ENCODE peak calls at places on chromosome 4, in five cellular contexts. S is pancreas, G is hepatocyte, B is right lobe of liver, N is fibroblast of lung. K is an unnamed sample.
A peak's percentile ranks its signal among the peaks of the same experiment; 100 is the strongest.

GRCh38 chr4:73445383-73446335 is 9.6 kb downstream of the AFP start:
- DNase-seq in S (no peak), G (no peak), B (no peak), N (no peak), K (no peak)

GRCh38 chr4:16617416-16617815 is 281.0 kb downstream of the LDB2 start:
- DNase-seq in S (no peak), G (no peak), B (no peak), N (peak; percentile 44), K (no peak)

GRCh38 chr4:148961526-148961925 is 519.3 kb upstream of the NR3C2 start:
- DNase-seq in S (no peak), G (no peak), B (no peak), N (no peak), K (no peak)

GRCh38 chr4:106671711-106672110 is 303.1 kb upstream of the GIMD1 start:
- DNase-seq in S (no peak), G (no peak), B (no peak), N (peak; percentile 50), K (peak; percentile 19)

GRCh38 chr4:151850751-151851150 is 89.9 kb upstream of the GATB start:
- DNase-seq in S (no peak), G (peak; percentile 38), B (no peak), N (no peak), K (peak; percentile 31)

GRCh38 chr4:83255584-83255983 is 29.0 kb downstream of the COQ2 start:
- DNase-seq in S (no peak), G (peak; percentile 56), B (no peak), N (peak; percentile 59), K (peak; percentile 59)

GRCh38 chr4:33357121-33357520 is 2637.0 kb downstream of the PCDH7 start:
- DNase-seq in S (no peak), G (no peak), B (no peak), N (no peak), K (no peak)

GRCh38 chr4:88690355-88690754 is 7.3 kb downstream of the NAP1L5 start:
- DNase-seq in S (no peak), G (no peak), B (no peak), N (peak; percentile 58), K (peak; percentile 62)

GRCh38 chr4:184613405-184613804 is 35.8 kb downstream of the CASP3 start:
- DNase-seq in S (no peak), G (no peak), B (no peak), N (no peak), K (no peak)

GRCh38 chr4:55016131-55016530 is 109.3 kb downstream of the KDR start:
- DNase-seq in S (no peak), G (no peak), B (no peak), N (no peak), K (no peak)

GRCh38 chr4:179585761-179586160 is 2143.5 kb upstream of the AGA start:
- DNase-seq in S (no peak), G (no peak), B (no peak), N (no peak), K (no peak)

GRCh38 chr4:79864470-79865190 is 208.4 kb downstream of the ANTXR2 start:
- DNase-seq in S (no peak), G (no peak), B (no peak), N (peak; percentile 27), K (no peak)

GRCh38 chr4:54102747-54103146 is 2.8 kb downstream of the GSX2 start:
- DNase-seq in S (no peak), G (no peak), B (no peak), N (no peak), K (no peak)

GRCh38 chr4:153246446-153247115 is 42.3 kb downstream of the TRIM2 start:
- DNase-seq in S (no peak), G (no peak), B (no peak), N (no peak), K (no peak)

GRCh38 chr4:13866881-13867280 is 239.4 kb upstream of the BOD1L1 start:
- DNase-seq in S (no peak), G (no peak), B (no peak), N (peak; percentile 61), K (no peak)

GRCh38 chr4:28225005-28225404 is 1364.4 kb downstream of the STIM2 start:
- DNase-seq in S (no peak), G (peak; percentile 64), B (peak; percentile 51), N (peak; percentile 27), K (no peak)

GRCh38 chr4:71857713-71858451 is 74.0 kb upstream of the GC start:
- DNase-seq in S (no peak), G (peak; percentile 53), B (no peak), N (no peak), K (no peak)

GRCh38 chr4:165971941-165972340 is 98.9 kb downstream of the TLL1 start:
- DNase-seq in S (no peak), G (no peak), B (no peak), N (peak; percentile 53), K (no peak)

GRCh38 chr4:63717384-63717783 is 691.9 kb downstream of the TECRL start:
- DNase-seq in S (no peak), G (peak; percentile 40), B (no peak), N (no peak), K (no peak)

GRCh38 chr4:138901177-138901576 is 114.4 kb upstream of the NOCT start:
- DNase-seq in S (no peak), G (no peak), B (no peak), N (no peak), K (no peak)

GRCh38 chr4:57426779-57427395 is 316.7 kb upstream of the IGFBP7 start:
- DNase-seq in S (peak; percentile 40), G (peak; percentile 90), B (peak; percentile 70), N (peak; percentile 78), K (peak; percentile 87)

GRCh38 chr4:62927574-62927973 is 1481.7 kb downstream of the TECRL start:
- DNase-seq in S (no peak), G (no peak), B (no peak), N (no peak), K (no peak)

GRCh38 chr4:133148690-133149363 is at the start of gene PCDH10:
- DNase-seq in S (peak; percentile 82), G (peak; percentile 96), B (peak; percentile 67), N (peak; percentile 94), K (peak; percentile 99)

GRCh38 chr4:20916106-20916505 is 215.8 kb downstream of the PACRGL start:
- DNase-seq in S (no peak), G (no peak), B (no peak), N (peak; percentile 3), K (no peak)

GRCh38 chr4:155748039-155748438 is 10.8 kb upstream of the GUCY1B1 start:
- DNase-seq in S (no peak), G (no peak), B (no peak), N (no peak), K (no peak)

GRCh38 chr4:76982638-76983579 is 33.4 kb downstream of the SEPTIN11 start:
- DNase-seq in S (no peak), G (no peak), B (no peak), N (peak; percentile 64), K (peak; percentile 54)

GRCh38 chr4:23736466-23736865 is 153.4 kb downstream of the PPARGC1A start:
- DNase-seq in S (no peak), G (no peak), B (no peak), N (no peak), K (no peak)

GRCh38 chr4:157220026-157220881 is at the start of gene GRIA2:
- DNase-seq in S (peak; percentile 55), G (peak; percentile 89), B (peak; percentile 43), N (peak; percentile 67), K (peak; percentile 78)

GRCh38 chr4:104073245-104073644 is 353.5 kb upstream of the TACR3 start:
- DNase-seq in S (no peak), G (no peak), B (no peak), N (no peak), K (no peak)

GRCh38 chr4:107219681-107220080 is 183.6 kb upstream of the DKK2 start:
- DNase-seq in S (no peak), G (no peak), B (no peak), N (peak; percentile 63), K (peak; percentile 33)

GRCh38 chr4:99149620-99150019 is 5.5 kb upstream of the ADH4 start:
- DNase-seq in S (no peak), G (no peak), B (no peak), N (no peak), K (peak; percentile 8)

GRCh38 chr4:1021386-1022050 is 10.1 kb downstream of the FGFRL1 start:
- DNase-seq in S (no peak), G (no peak), B (no peak), N (no peak), K (no peak)

GRCh38 chr4:2483237-2483636 is 14.3 kb downstream of the RNF4 start:
- DNase-seq in S (no peak), G (no peak), B (no peak), N (no peak), K (no peak)
- H3K4me1 ChIP-seq in S (peaks cover 35% of the 10 kb centered on the region), G (peaks cover 37% of the 10 kb centered on the region), B (peaks cover 13% of the 10 kb centered on the region), N (no peaks in the 10 kb centered on the region), K (peaks cover 46% of the 10 kb centered on the region)

DNA sequence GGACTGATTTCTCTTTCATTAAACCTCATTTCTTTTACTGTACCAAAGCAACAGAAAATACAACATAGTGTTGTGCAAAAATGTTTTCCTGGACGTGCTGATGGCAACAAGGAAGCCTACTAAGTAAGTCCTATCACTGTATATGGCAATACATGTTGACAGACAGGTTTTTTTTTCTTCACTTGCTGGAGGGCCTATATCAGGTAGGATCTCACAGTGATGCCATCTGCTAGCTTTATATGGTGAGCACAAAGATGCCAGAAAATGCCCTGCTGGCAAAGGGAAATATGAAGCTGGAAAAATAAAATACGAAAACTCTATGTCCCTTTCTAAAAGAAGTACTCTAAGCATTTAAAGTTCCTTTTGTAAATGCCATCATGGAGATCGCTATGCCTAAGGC is 119.0 kb upstream of the PDLIM3 start:
- DNase-seq in S (no peak), G (no peak), B (no peak), N (no peak), K (no peak)
- H3K4me3 ChIP-seq in S (no peak overlapping the region), G (no peak overlapping the region), B (no peak overlapping the region), N (no peak overlapping the region), K (no peak overlapping the region)

DNA sequence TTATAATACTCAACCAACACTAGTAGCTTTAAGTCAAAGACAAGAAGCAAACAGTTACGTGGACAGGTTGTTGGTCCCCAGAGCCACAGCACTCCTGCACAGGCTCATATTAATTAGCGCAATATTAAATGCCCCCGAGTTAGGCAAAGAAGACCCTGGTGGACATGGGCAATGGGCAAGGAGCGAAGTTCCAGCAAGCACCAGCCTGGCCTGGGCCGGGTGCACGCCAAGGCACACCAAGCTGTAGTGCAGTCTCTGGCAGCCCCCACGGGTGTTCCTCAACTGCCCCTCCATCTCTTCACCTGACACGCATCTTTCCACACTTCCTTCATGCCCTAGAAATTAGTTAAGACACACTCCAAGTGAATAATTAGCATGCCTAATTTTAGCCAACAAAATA is 20.1 kb downstream of the FAT1 start:
- DNase-seq in S (no peak), G (no peak), B (no peak), N (no peak), K (no peak)
- H3K27me3 ChIP-seq in S (no peaks in the 10 kb centered on the region), G (no peaks in the 10 kb centered on the region), B (no peaks in the 10 kb centered on the region), N (no peaks in the 10 kb centered on the region), K (no peaks in the 10 kb centered on the region)

DNA sequence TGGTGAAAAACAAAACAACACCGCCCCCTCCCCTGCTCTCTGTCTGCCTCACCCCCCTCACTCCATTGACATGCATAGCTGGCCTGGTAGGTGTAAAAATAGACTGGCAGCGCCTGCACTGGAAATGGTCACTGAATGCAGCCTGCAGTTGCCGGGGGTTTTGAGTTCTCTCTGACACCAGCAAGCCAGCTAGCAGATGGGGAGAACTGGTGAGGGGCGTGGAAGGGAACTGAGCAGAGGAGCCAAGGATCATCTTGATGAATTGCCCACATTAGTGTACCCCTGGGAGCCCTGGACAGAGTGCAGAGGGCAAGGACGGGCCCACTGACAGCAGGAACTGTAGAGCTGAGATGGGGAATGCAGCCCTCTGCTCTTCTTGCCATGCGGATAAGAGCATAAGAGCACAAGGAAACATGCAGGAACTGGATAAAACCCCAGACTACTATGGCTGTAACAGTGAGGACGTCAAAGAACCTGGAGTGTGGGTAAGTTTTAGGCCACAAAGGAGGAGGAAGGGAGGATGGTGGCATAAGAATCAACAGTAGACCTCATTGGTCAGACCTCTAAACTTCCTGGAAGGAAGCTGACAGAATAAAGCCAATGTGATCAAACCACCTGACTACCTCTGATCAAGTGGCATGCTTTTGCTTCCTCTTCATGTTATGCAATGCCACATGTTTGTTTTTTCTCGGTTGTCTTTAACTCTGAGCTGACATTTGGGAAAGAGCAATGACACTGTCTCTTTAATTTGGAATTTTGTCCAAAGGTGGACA is 96.3 kb downstream of the ANK2 start:
- DNase-seq in S (no peak), G (no peak), B (no peak), N (no peak), K (no peak)
- H3K4me1 ChIP-seq in S (peaks cover 24% of the 10 kb centered on the region), G (peaks cover 22% of the 10 kb centered on the region), B (no peaks in the 10 kb centered on the region), N (no peaks in the 10 kb centered on the region), K (peaks cover 41% of the 10 kb centered on the region)

K was measured in adipocyte.